ENCODE peak calls at places on chromosomes 7 and 10, in five cellular contexts. One of them, this sample, is unnamed.

GRCh38 chr7:73470208-73470607 is 36.6 kb downstream of the FZD9 start:
- DNase-seq in K562: no peak
- DNase-seq in H1: no peak
- DNase-seq in HepG2: no peak
- DNase-seq in HCT116: no peak
- DNase-seq in this sample: no peak

GRCh38 chr10:74502963-74503608 is 323.3 kb upstream of the KAT6B start:
- DNase-seq in HepG2: peak; percentile 4
- DNase-seq in H1: no peak
- DNase-seq in HCT116: peak; percentile 51
- DNase-seq in K562: no peak
- DNase-seq in this sample: peak; percentile 9

GRCh38 chr10:123427386-123427785 is 238.8 kb upstream of the GPR26 start:
- DNase-seq in HCT116: no peak
- DNase-seq in HepG2: peak; percentile 41
- DNase-seq in H1: no peak
- DNase-seq in K562: no peak
- DNase-seq in this sample: no peak

GRCh38 chr7:51278797-51279196 is 37.8 kb downstream of the COBL start:
- DNase-seq in HCT116: no peak
- DNase-seq in K562: no peak
- DNase-seq in HepG2: no peak
- DNase-seq in H1: no peak
- DNase-seq in this sample: no peak

GRCh38 chr10:44392420-44392819 is 7.5 kb upstream of the CXCL12 start:
- DNase-seq in H1: no peak
- DNase-seq in K562: no peak
- DNase-seq in HCT116: no peak
- DNase-seq in HepG2: no peak
- DNase-seq in this sample: no peak

GRCh38 chr7:73669316-73669715 is 1.7 kb downstream of the VPS37D start:
- DNase-seq in HepG2: no peak
- DNase-seq in H1: no peak
- DNase-seq in K562: no peak
- DNase-seq in HCT116: no peak
- DNase-seq in this sample: no peak

GRCh38 chr10:88851706-88852105 is at the start of gene ANKRD22:
- DNase-seq in K562: no peak
- DNase-seq in H1: no peak
- DNase-seq in HepG2: no peak
- DNase-seq in HCT116: peak; percentile 84
- DNase-seq in this sample: no peak

GRCh38 chr7:19353158-19353557 is 207.9 kb upstream of the FERD3L start:
- DNase-seq in H1: no peak
- DNase-seq in HCT116: no peak
- DNase-seq in K562: no peak
- DNase-seq in HepG2: no peak
- DNase-seq in this sample: no peak

GRCh38 chr10:49139000-49139865 is 5.4 kb upstream of the FAM170B start:
- DNase-seq in H1: no peak
- DNase-seq in HepG2: no peak
- DNase-seq in HCT116: no peak
- DNase-seq in K562: no peak
- DNase-seq in this sample: no peak

GRCh38 chr7:150378853-150379589 is at the start of gene ZNF775:
- DNase-seq in HepG2: peak; percentile 90
- DNase-seq in H1: peak; percentile 89
- DNase-seq in HCT116: peak; percentile 85
- DNase-seq in K562: peak; percentile 100
- DNase-seq in this sample: no peak
- TF ChIP-seq CTCF in HepG2: peak; percentile 20
- TF ChIP-seq CTCF in H1: no peak
- TF ChIP-seq CTCF in HCT116: no peak
- TF ChIP-seq CTCF in K562: no peak
- TF ChIP-seq CTCF in this sample: no peak

GRCh38 chr7:6175642-6176041 is 96.8 kb downstream of the CYTH3 start:
- DNase-seq in HCT116: no peak
- DNase-seq in H1: no peak
- DNase-seq in HepG2: no peak
- DNase-seq in K562: no peak
- DNase-seq in this sample: no peak
- TF ChIP-seq SRF in HCT116: no peak
- TF ChIP-seq SRF in H1: no peak
- TF ChIP-seq SRF in HepG2: no peak
- TF ChIP-seq SRF in K562: no peak
- TF ChIP-seq SRF in this sample: no peak

GRCh38 chr7:112154690-112155089 is 51.5 kb downstream of the DOCK4 start:
- DNase-seq in H1: no peak
- DNase-seq in K562: no peak
- DNase-seq in HCT116: no peak
- DNase-seq in HepG2: no peak
- DNase-seq in this sample: no peak

GRCh38 chr7:112147752-112148435 is 58.3 kb downstream of the DOCK4 start:
- DNase-seq in H1: no peak
- DNase-seq in HCT116: no peak
- DNase-seq in HepG2: no peak
- DNase-seq in K562: no peak
- DNase-seq in this sample: no peak

GRCh38 chr7:112152186-112152585 is 54.0 kb downstream of the DOCK4 start:
- DNase-seq in H1: no peak
- DNase-seq in HCT116: no peak
- DNase-seq in K562: no peak
- DNase-seq in HepG2: no peak
- DNase-seq in this sample: no peak

GRCh38 chr7:112150823-112151641 is 55.2 kb downstream of the DOCK4 start:
- DNase-seq in HepG2: no peak
- DNase-seq in K562: no peak
- DNase-seq in HCT116: no peak
- DNase-seq in H1: no peak
- DNase-seq in this sample: no peak

GRCh38 chr7:112149734-112150133 is 56.5 kb downstream of the DOCK4 start:
- DNase-seq in K562: no peak
- DNase-seq in HepG2: no peak
- DNase-seq in H1: no peak
- DNase-seq in HCT116: no peak
- DNase-seq in this sample: no peak
- TF ChIP-seq CTCF in K562: no peak
- TF ChIP-seq CTCF in HepG2: no peak
- TF ChIP-seq CTCF in H1: no peak
- TF ChIP-seq CTCF in HCT116: no peak
- TF ChIP-seq CTCF in this sample: no peak

DNA sequence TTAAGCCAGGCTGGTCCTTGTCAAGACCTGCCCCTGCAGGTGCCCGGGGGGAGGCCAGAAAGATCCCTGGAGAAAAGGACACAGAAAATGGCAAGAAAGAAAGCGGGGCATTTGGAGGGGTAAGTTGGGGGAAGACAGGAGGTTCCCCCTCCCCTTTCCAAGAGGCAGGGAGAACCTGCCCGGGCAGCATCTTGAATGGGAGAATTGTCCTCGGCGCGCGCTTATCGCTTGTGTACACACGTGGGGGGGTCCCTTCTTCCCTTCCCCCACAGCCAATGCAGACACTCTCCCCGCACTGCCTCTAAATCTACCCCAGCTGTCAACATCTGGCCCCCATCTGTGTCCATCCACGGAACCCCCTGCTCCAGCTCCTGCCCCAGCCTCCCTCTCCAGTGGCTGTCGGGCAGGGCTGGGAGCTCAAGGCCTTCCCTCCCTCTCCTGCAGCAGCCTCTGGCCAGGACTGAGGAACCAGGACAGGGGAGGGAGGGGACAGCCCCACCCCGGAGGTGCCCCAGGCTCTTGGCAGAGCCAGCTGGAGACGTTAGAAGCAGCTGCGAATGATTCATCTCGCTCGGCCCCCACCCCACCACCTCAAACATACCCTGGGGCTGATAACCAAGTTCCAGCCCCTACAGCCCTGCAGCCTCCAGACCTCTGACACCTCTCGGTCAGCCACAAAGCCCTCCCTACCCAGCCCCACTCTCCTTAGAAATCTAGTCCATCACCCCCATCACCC is 25.3 kb downstream of the EPHB4 start:
- DNase-seq in HCT116: no peak
- DNase-seq in K562: peak; percentile 98
- DNase-seq in H1: no peak
- DNase-seq in HepG2: peak; percentile 66
- DNase-seq in this sample: no peak
- TF ChIP-seq SRF in HCT116: no peak
- TF ChIP-seq SRF in K562: peak; percentile 10
- TF ChIP-seq SRF in H1: no peak
- TF ChIP-seq SRF in HepG2: no peak
- TF ChIP-seq SRF in this sample: no peak

DNA sequence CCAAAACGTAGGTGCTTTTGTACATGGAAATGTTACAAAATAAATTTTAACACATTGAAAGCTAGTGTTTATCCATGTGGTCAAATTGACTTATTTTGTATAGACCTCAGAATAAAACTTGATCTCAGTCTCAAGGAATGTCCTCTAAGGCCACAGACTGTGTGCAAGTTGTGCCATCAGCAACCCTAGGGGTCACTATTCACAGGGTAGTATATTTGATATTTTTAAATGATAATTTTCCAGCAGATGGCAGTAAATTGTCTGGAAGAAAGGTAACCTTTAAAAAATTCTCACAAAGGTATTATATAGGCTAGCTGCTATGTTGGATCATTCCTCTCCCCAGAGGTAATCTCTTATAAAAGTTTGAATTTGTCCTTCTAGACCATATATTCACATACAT is 12.9 kb upstream of the SNX10 start:
- DNase-seq in HCT116: peak; percentile 36
- DNase-seq in HepG2: peak; percentile 49
- DNase-seq in H1: no peak
- DNase-seq in K562: peak; percentile 33
- DNase-seq in this sample: no peak
- TF ChIP-seq CTCF in HCT116: peak; percentile 60
- TF ChIP-seq CTCF in HepG2: peak; percentile 51
- TF ChIP-seq CTCF in H1: no peak
- TF ChIP-seq CTCF in K562: no peak
- TF ChIP-seq CTCF in this sample: peak; percentile 20

GRCh38 chr10:52437205-52437646 is 123.1 kb downstream of the DKK1 start:
- DNase-seq in HCT116: no peak
- DNase-seq in K562: no peak
- DNase-seq in H1: no peak
- DNase-seq in HepG2: no peak
- DNase-seq in this sample: peak; percentile 2
- TF ChIP-seq SRF in HCT116: no peak
- TF ChIP-seq SRF in K562: no peak
- TF ChIP-seq SRF in H1: no peak
- TF ChIP-seq SRF in HepG2: no peak
- TF ChIP-seq SRF in this sample: no peak

DNA sequence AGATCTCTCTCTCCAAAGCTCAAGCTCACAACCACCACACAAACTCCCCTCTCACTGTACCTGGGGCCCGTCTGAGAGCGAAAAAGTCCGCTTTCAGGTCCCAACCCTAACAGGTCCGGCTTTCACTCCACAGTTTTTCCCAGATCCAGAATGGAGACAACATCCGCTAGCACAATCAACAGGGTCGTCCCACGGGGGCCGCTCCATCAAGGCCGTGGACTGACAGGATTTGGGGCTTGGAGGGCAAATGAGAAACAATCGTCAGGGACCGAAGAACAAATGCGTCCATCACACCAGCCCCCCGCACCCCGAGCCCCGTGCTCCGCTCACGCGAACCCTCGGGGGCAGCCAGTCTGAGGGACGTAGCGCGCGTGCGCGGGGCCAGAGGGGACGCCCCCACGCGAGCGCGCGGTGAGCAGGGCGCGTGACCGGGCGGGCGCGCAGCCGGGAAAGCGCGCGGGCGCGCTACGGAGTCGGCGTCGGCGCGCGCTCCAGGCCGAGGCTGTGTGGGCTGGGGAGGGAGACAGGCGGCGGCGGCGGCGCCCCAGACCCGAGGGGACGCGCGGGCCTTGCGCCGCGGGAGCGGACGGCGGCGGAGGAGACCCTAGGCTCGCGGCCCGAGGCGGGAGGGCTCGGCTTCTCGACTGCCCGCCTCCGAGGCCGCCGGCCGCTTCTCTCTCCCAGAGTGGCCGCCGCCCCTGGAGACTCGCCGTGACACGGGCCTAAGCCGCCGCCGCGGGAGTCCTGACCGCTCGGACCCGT is at the start of gene SLK:
- DNase-seq in K562: peak; percentile 76
- DNase-seq in HepG2: peak; percentile 53
- DNase-seq in H1: no peak
- DNase-seq in HCT116: peak; percentile 59
- DNase-seq in this sample: no peak
- TF ChIP-seq CTCF in K562: no peak
- TF ChIP-seq CTCF in HepG2: no peak
- TF ChIP-seq CTCF in H1: no peak
- TF ChIP-seq CTCF in HCT116: no peak
- TF ChIP-seq CTCF in this sample: no peak

GRCh38 chr7:30511494-30511893 is 6.9 kb upstream of the GGCT start:
- DNase-seq in HepG2: no peak
- DNase-seq in K562: no peak
- DNase-seq in H1: no peak
- DNase-seq in HCT116: no peak
- DNase-seq in this sample: no peak

GRCh38 chr7:30513762-30514161 is 9.1 kb upstream of the GGCT start:
- DNase-seq in K562: no peak
- DNase-seq in H1: no peak
- DNase-seq in HepG2: no peak
- DNase-seq in HCT116: no peak
- DNase-seq in this sample: no peak

GRCh38 chr7:30514177-30514576 is 9.5 kb upstream of the GGCT start:
- DNase-seq in HCT116: no peak
- DNase-seq in HepG2: no peak
- DNase-seq in H1: no peak
- DNase-seq in K562: no peak
- DNase-seq in this sample: no peak

GRCh38 chr7:30511973-30512662 is 7.5 kb upstream of the GGCT start:
- DNase-seq in HCT116: no peak
- DNase-seq in HepG2: no peak
- DNase-seq in H1: no peak
- DNase-seq in K562: no peak
- DNase-seq in this sample: no peak

DNA sequence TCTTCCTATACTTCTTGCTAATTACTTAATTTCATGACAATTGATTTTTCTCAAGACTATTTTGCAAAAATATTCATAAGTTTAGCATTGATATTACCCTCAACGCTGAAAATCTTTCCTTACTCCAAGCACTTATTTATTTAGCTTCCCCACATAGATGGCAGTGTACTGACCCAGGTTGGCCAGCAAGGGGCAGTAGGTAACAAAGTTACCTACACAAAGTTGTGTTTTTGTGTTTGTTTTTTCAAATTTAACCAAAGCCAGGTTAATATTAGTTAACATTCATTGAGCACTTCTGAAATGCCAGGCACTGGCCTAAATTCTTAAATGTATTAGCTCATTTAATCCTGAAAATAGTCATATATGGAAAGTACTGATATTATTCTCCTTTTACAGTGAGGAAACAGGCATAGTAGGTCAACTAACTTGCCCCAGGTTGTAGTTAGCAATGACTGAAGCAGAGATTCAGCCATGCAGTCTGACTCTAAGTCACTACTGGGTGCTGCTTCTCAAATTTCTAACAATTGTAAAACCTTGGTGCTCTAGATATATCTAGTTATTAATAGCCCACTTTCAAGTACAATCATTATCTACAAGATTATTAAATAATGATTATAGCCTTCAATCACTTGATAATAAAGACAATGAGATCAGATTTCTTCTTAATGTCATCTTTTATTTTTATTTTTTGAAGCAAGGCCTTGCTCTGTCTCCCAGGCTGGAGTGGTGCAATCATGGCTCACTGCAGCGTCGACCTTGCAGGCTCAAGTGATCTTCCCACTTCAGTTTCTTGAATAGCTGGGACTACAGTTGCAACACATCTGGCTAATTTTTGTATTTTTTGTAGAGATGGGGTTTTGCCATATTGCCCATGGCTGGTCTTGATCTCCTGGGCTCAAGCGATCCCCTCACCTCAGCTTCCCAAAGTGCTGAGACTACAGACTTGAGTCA is 5.8 kb upstream of the GGCT start:
- DNase-seq in HepG2: peak; percentile 42
- DNase-seq in HCT116: peak; percentile 36
- DNase-seq in K562: peak; percentile 37
- DNase-seq in H1: no peak
- DNase-seq in this sample: no peak
- TF ChIP-seq SRF in HepG2: no peak
- TF ChIP-seq SRF in HCT116: no peak
- TF ChIP-seq SRF in K562: no peak
- TF ChIP-seq SRF in H1: no peak
- TF ChIP-seq SRF in this sample: no peak

This sample was measured in GM12878.